ENCODE peak calls at places on chromosomes 3 and 15, in six cellular contexts. One of them, this sample, is unnamed.

GRCh38 chr15:52080031-52080430 is 32.5 kb downstream of the BCL2L10 start:
- DNase-seq in endothelial cell: no peak
- DNase-seq in OCI-LY7: no peak
- DNase-seq in mesothelial cell of epicardium: no peak
- DNase-seq in GM12865: no peak
- DNase-seq in fibroblast of lung: no peak
- DNase-seq in this sample: peak

GRCh38 chr3:58404396-58404795 is 29.2 kb downstream of the PDHB start:
- DNase-seq in endothelial cell: no peak
- DNase-seq in OCI-LY7: no peak
- DNase-seq in mesothelial cell of epicardium: no peak
- DNase-seq in GM12865: no peak
- DNase-seq in fibroblast of lung: peak
- DNase-seq in this sample: peak

GRCh38 chr3:165103616-165104015 is 25.3 kb upstream of the SI start:
- DNase-seq in endothelial cell: no peak
- DNase-seq in OCI-LY7: no peak
- DNase-seq in mesothelial cell of epicardium: no peak
- DNase-seq in GM12865: no peak
- DNase-seq in fibroblast of lung: no peak
- DNase-seq in this sample: no peak

GRCh38 chr3:21477896-21478295 is 273.1 kb downstream of the ZNF385D start:
- DNase-seq in endothelial cell: no peak
- DNase-seq in OCI-LY7: no peak
- DNase-seq in mesothelial cell of epicardium: no peak
- DNase-seq in GM12865: no peak
- DNase-seq in fibroblast of lung: peak
- DNase-seq in this sample: peak

GRCh38 chr3:61141184-61141583 is 110.1 kb downstream of the FHIT start:
- DNase-seq in endothelial cell: no peak
- DNase-seq in OCI-LY7: no peak
- DNase-seq in mesothelial cell of epicardium: no peak
- DNase-seq in GM12865: no peak
- DNase-seq in fibroblast of lung: no peak
- DNase-seq in this sample: no peak

GRCh38 chr3:185162634-185163033 is 9.8 kb upstream of the C3orf70 start:
- DNase-seq in endothelial cell: no peak
- DNase-seq in OCI-LY7: no peak
- DNase-seq in mesothelial cell of epicardium: no peak
- DNase-seq in GM12865: no peak
- DNase-seq in fibroblast of lung: no peak
- DNase-seq in this sample: no peak

GRCh38 chr3:144324061-144324460 is 352.4 kb downstream of the DIPK2A start:
- DNase-seq in endothelial cell: no peak
- DNase-seq in OCI-LY7: no peak
- DNase-seq in mesothelial cell of epicardium: no peak
- DNase-seq in GM12865: no peak
- DNase-seq in fibroblast of lung: no peak
- DNase-seq in this sample: no peak

GRCh38 chr3:72591522-72592421 is 256.5 kb downstream of the SHQ1 start:
- DNase-seq in endothelial cell: no peak
- DNase-seq in OCI-LY7: no peak
- DNase-seq in mesothelial cell of epicardium: no peak
- DNase-seq in GM12865: no peak
- DNase-seq in fibroblast of lung: peak
- DNase-seq in this sample: peak

GRCh38 chr3:55637906-55638635 is 151.0 kb upstream of the WNT5A start:
- DNase-seq in endothelial cell: no peak
- DNase-seq in OCI-LY7: no peak
- DNase-seq in mesothelial cell of epicardium: no peak
- DNase-seq in GM12865: no peak
- DNase-seq in fibroblast of lung: no peak
- DNase-seq in this sample: no peak

GRCh38 chr3:65785065-65785645 is 253.6 kb downstream of the MAGI1 start:
- DNase-seq in endothelial cell: peak
- DNase-seq in OCI-LY7: peak
- DNase-seq in mesothelial cell of epicardium: no peak
- DNase-seq in GM12865: peak
- DNase-seq in fibroblast of lung: peak
- DNase-seq in this sample: peak

GRCh38 chr15:63501256-63502089 is 2.9 kb upstream of the USP3 start:
- DNase-seq in endothelial cell: peak
- DNase-seq in OCI-LY7: peak
- DNase-seq in mesothelial cell of epicardium: no peak
- DNase-seq in GM12865: peak
- DNase-seq in fibroblast of lung: peak
- DNase-seq in this sample: peak

GRCh38 chr15:73902121-73903020 is 23.9 kb upstream of the LOXL1 start:
- DNase-seq in endothelial cell: no peak
- DNase-seq in OCI-LY7: no peak
- DNase-seq in mesothelial cell of epicardium: no peak
- DNase-seq in GM12865: no peak
- DNase-seq in fibroblast of lung: no peak
- DNase-seq in this sample: no peak

GRCh38 chr3:154931484-154931883 is 148.6 kb upstream of the MME start:
- DNase-seq in endothelial cell: no peak
- DNase-seq in OCI-LY7: no peak
- DNase-seq in mesothelial cell of epicardium: no peak
- DNase-seq in GM12865: no peak
- DNase-seq in fibroblast of lung: peak
- DNase-seq in this sample: peak

GRCh38 chr15:34637305-34637704 is 53.9 kb upstream of the GOLGA8B start:
- DNase-seq in endothelial cell: no peak
- DNase-seq in OCI-LY7: no peak
- DNase-seq in mesothelial cell of epicardium: no peak
- DNase-seq in GM12865: no peak
- DNase-seq in fibroblast of lung: no peak
- DNase-seq in this sample: no peak

GRCh38 chr3:78879516-78879860 is 888.3 kb downstream of the ROBO1 start:
- DNase-seq in endothelial cell: no peak
- DNase-seq in OCI-LY7: no peak
- DNase-seq in mesothelial cell of epicardium: no peak
- DNase-seq in GM12865: no peak
- DNase-seq in fibroblast of lung: no peak
- DNase-seq in this sample: no peak

GRCh38 chr3:180911876-180912303 is 580 bp upstream of the FXR1 start:
- DNase-seq in endothelial cell: no peak
- DNase-seq in OCI-LY7: peak
- DNase-seq in mesothelial cell of epicardium: no peak
- DNase-seq in GM12865: peak
- DNase-seq in fibroblast of lung: no peak
- DNase-seq in this sample: no peak

GRCh38 chr3:180615954-180616353 is 14.0 kb downstream of the TTC14 start:
- DNase-seq in endothelial cell: no peak
- DNase-seq in OCI-LY7: no peak
- DNase-seq in mesothelial cell of epicardium: no peak
- DNase-seq in GM12865: no peak
- DNase-seq in fibroblast of lung: no peak
- DNase-seq in this sample: no peak

GRCh38 chr15:55196458-55197361 is at the start of gene RSL24D1:
- DNase-seq in endothelial cell: peak
- DNase-seq in OCI-LY7: peak
- DNase-seq in mesothelial cell of epicardium: peak
- DNase-seq in GM12865: peak
- DNase-seq in fibroblast of lung: peak
- DNase-seq in this sample: peak
- TF ChIP-seq CTCF in endothelial cell: peak
- TF ChIP-seq CTCF in OCI-LY7: peak
- TF ChIP-seq CTCF in mesothelial cell of epicardium: no peak
- TF ChIP-seq CTCF in GM12865: peak
- TF ChIP-seq CTCF in fibroblast of lung: peak
- TF ChIP-seq CTCF in this sample: peak

GRCh38 chr3:48535578-48535977 is 21.0 kb downstream of the PFKFB4 start:
- DNase-seq in endothelial cell: no peak
- DNase-seq in OCI-LY7: no peak
- DNase-seq in mesothelial cell of epicardium: no peak
- DNase-seq in GM12865: no peak
- DNase-seq in fibroblast of lung: no peak
- DNase-seq in this sample: no peak
- TF ChIP-seq CTCF in endothelial cell: no peak
- TF ChIP-seq CTCF in OCI-LY7: no peak
- TF ChIP-seq CTCF in mesothelial cell of epicardium: no peak
- TF ChIP-seq CTCF in GM12865: no peak
- TF ChIP-seq CTCF in fibroblast of lung: no peak
- TF ChIP-seq CTCF in this sample: no peak

GRCh38 chr3:52014613-52015012 is 18.9 kb upstream of the RPL29 start:
- DNase-seq in endothelial cell: peak
- DNase-seq in OCI-LY7: no peak
- DNase-seq in mesothelial cell of epicardium: no peak
- DNase-seq in GM12865: no peak
- DNase-seq in fibroblast of lung: peak
- DNase-seq in this sample: no peak
- TF ChIP-seq CTCF in endothelial cell: peak
- TF ChIP-seq CTCF in OCI-LY7: peak
- TF ChIP-seq CTCF in mesothelial cell of epicardium: no peak
- TF ChIP-seq CTCF in GM12865: peak
- TF ChIP-seq CTCF in fibroblast of lung: peak
- TF ChIP-seq CTCF in this sample: peak

DNA sequence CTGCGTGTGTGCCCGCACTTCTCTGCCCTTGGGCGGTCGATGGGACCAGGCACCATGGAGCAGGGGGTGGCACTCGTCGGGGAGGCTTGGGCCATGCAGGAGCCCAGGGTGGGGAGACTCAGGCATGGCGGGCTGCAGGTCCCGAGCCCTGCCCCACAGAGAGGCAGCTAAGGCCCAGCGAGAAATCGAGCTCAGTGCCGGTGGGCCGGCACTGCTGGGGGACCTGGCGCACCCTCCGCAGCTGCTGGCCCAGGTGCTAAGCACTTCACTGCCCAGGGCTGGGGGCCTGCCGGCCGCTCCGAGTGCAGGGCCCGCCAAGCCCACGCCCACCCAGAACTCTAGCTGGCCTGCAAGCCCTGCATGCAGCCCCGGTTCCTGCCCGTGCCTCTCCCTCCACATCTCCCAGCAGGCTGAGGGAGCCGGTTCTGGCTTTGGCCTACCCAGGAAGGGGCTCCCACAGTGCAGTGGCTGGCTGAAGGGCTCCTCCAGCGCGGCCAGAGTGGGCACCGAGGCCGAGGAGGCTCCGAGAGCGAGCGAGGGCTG is 553 bp upstream of the RTP4 start:
- DNase-seq in endothelial cell: no peak
- DNase-seq in OCI-LY7: no peak
- DNase-seq in mesothelial cell of epicardium: no peak
- DNase-seq in GM12865: no peak
- DNase-seq in fibroblast of lung: no peak
- DNase-seq in this sample: no peak
- TF ChIP-seq CTCF in endothelial cell: no peak
- TF ChIP-seq CTCF in OCI-LY7: no peak
- TF ChIP-seq CTCF in mesothelial cell of epicardium: no peak
- TF ChIP-seq CTCF in GM12865: no peak
- TF ChIP-seq CTCF in fibroblast of lung: no peak
- TF ChIP-seq CTCF in this sample: no peak

GRCh38 chr3:45048244-45048643 is 22.1 kb downstream of the CLEC3B start:
- DNase-seq in endothelial cell: no peak
- DNase-seq in OCI-LY7: no peak
- DNase-seq in mesothelial cell of epicardium: no peak
- DNase-seq in GM12865: no peak
- DNase-seq in fibroblast of lung: no peak
- DNase-seq in this sample: no peak

GRCh38 chr3:45041666-45042065 is 15.6 kb downstream of the CLEC3B start:
- DNase-seq in endothelial cell: no peak
- DNase-seq in OCI-LY7: no peak
- DNase-seq in mesothelial cell of epicardium: no peak
- DNase-seq in GM12865: peak
- DNase-seq in fibroblast of lung: no peak
- DNase-seq in this sample: no peak

GRCh38 chr3:45042162-45042561 is 16.1 kb downstream of the CLEC3B start:
- DNase-seq in endothelial cell: no peak
- DNase-seq in OCI-LY7: no peak
- DNase-seq in mesothelial cell of epicardium: no peak
- DNase-seq in GM12865: peak
- DNase-seq in fibroblast of lung: no peak
- DNase-seq in this sample: no peak

GRCh38 chr3:45038096-45038455 is 12.0 kb downstream of the CLEC3B start:
- DNase-seq in endothelial cell: no peak
- DNase-seq in OCI-LY7: no peak
- DNase-seq in mesothelial cell of epicardium: no peak
- DNase-seq in GM12865: no peak
- DNase-seq in fibroblast of lung: no peak
- DNase-seq in this sample: no peak

GRCh38 chr3:45043715-45044299 is 17.7 kb downstream of the CLEC3B start:
- DNase-seq in endothelial cell: no peak
- DNase-seq in OCI-LY7: no peak
- DNase-seq in mesothelial cell of epicardium: no peak
- DNase-seq in GM12865: no peak
- DNase-seq in fibroblast of lung: peak
- DNase-seq in this sample: peak
- TF ChIP-seq CTCF in endothelial cell: no peak
- TF ChIP-seq CTCF in OCI-LY7: no peak
- TF ChIP-seq CTCF in mesothelial cell of epicardium: no peak
- TF ChIP-seq CTCF in GM12865: no peak
- TF ChIP-seq CTCF in fibroblast of lung: peak
- TF ChIP-seq CTCF in this sample: peak

GRCh38 chr3:108462899-108463298 is 47.5 kb downstream of the MYH15 start:
- DNase-seq in endothelial cell: no peak
- DNase-seq in OCI-LY7: no peak
- DNase-seq in mesothelial cell of epicardium: no peak
- DNase-seq in GM12865: no peak
- DNase-seq in fibroblast of lung: peak
- DNase-seq in this sample: peak
- TF ChIP-seq CTCF in endothelial cell: no peak
- TF ChIP-seq CTCF in OCI-LY7: no peak
- TF ChIP-seq CTCF in mesothelial cell of epicardium: no peak
- TF ChIP-seq CTCF in GM12865: no peak
- TF ChIP-seq CTCF in fibroblast of lung: no peak
- TF ChIP-seq CTCF in this sample: peak

DNA sequence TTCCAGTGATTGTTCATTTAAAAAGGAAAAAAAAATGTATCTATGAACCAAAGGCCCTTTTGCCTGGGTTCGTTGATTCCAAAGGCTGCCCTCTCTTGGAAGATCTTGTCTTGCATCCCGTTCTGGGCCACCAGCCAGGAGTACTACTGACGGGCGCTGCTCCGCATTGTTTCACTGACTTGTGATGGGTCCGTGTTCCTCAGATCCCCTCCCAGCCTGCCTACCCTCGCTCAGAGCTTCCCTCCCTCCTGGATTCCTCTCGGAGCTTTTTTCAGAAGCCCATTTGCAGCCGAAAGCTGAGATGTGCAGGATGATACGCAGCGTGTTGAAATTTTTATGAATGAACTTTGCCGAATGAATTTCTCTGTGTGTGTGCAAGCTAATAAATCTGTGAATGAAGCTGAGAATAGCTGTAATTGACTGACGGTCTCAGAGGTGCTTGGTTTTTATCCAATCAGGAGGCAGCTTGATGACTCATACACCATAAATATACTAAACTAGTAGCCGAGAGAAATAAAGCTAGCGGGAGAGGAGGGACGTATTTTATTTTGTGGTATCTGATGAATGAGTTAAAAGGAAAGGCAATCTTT is at the start of gene SHC4:
- DNase-seq in endothelial cell: peak
- DNase-seq in OCI-LY7: no peak
- DNase-seq in mesothelial cell of epicardium: peak
- DNase-seq in GM12865: peak
- DNase-seq in fibroblast of lung: peak
- DNase-seq in this sample: peak
- TF ChIP-seq CTCF in endothelial cell: peak
- TF ChIP-seq CTCF in OCI-LY7: no peak
- TF ChIP-seq CTCF in mesothelial cell of epicardium: no peak
- TF ChIP-seq CTCF in GM12865: no peak
- TF ChIP-seq CTCF in fibroblast of lung: peak
- TF ChIP-seq CTCF in this sample: peak

This sample was measured in fibroblast of pulmonary artery.